ENCODE peak calls at places on chromosomes 13 and 19, in six cellular contexts. One of them, this sample, is unnamed.

GRCh38 chr19:14814982-14815381 is 20.0 kb downstream of the OR7A5 start:
- DNase-seq in body of pancreas: no peak
- DNase-seq in kidney epithelial cell: no peak
- DNase-seq in AG10803: no peak
- DNase-seq in HFFc6: no peak
- DNase-seq in breast epithelium: no peak
- DNase-seq in this sample: no peak

GRCh38 chr19:53285087-53285486 is 17.6 kb upstream of the VN1R4 start:
- DNase-seq in kidney epithelial cell: no peak
- DNase-seq in body of pancreas: no peak
- DNase-seq in AG10803: no peak
- DNase-seq in breast epithelium: no peak
- DNase-seq in HFFc6: no peak
- DNase-seq in this sample: no peak

GRCh38 chr19:39827216-39827615 is 6.7 kb downstream of the DYRK1B start:
- DNase-seq in body of pancreas: no peak
- DNase-seq in AG10803: no peak
- DNase-seq in kidney epithelial cell: no peak
- DNase-seq in HFFc6: no peak
- DNase-seq in breast epithelium: no peak
- DNase-seq in this sample: no peak

GRCh38 chr19:33638167-33639033 is 16.6 kb downstream of the CHST8 start:
- DNase-seq in body of pancreas: no peak
- DNase-seq in AG10803: no peak
- DNase-seq in breast epithelium: no peak
- DNase-seq in kidney epithelial cell: no peak
- DNase-seq in HFFc6: no peak
- DNase-seq in this sample: no peak

GRCh38 chr13:92136449-92137180 is 738.2 kb downstream of the GPC5 start:
- DNase-seq in body of pancreas: no peak
- DNase-seq in AG10803: no peak
- DNase-seq in HFFc6: no peak
- DNase-seq in kidney epithelial cell: peak; percentile 10
- DNase-seq in breast epithelium: no peak
- DNase-seq in this sample: no peak

GRCh38 chr13:103354189-103354588 is 288.0 kb upstream of the SLC10A2 start:
- DNase-seq in AG10803: no peak
- DNase-seq in HFFc6: no peak
- DNase-seq in body of pancreas: no peak
- DNase-seq in breast epithelium: no peak
- DNase-seq in kidney epithelial cell: no peak
- DNase-seq in this sample: no peak

GRCh38 chr19:34226036-34226435 is 28.3 kb upstream of the GARRE1 start:
- DNase-seq in HFFc6: no peak
- DNase-seq in breast epithelium: no peak
- DNase-seq in AG10803: no peak
- DNase-seq in kidney epithelial cell: no peak
- DNase-seq in body of pancreas: no peak
- DNase-seq in this sample: no peak

GRCh38 chr19:35872180-35872579 is 3.8 kb downstream of the APLP1 start:
- DNase-seq in breast epithelium: no peak
- DNase-seq in body of pancreas: no peak
- DNase-seq in AG10803: no peak
- DNase-seq in HFFc6: no peak
- DNase-seq in kidney epithelial cell: no peak
- DNase-seq in this sample: no peak

GRCh38 chr13:113667771-113668490 is 912 bp downstream of the GRK1 start:
- DNase-seq in AG10803: no peak
- DNase-seq in kidney epithelial cell: no peak
- DNase-seq in breast epithelium: peak; percentile 43
- DNase-seq in body of pancreas: peak; percentile 7
- DNase-seq in HFFc6: no peak
- DNase-seq in this sample: no peak

GRCh38 chr13:41196620-41197019 is 2.3 kb upstream of the KBTBD7 start:
- DNase-seq in breast epithelium: no peak
- DNase-seq in kidney epithelial cell: no peak
- DNase-seq in HFFc6: no peak
- DNase-seq in body of pancreas: no peak
- DNase-seq in AG10803: no peak
- DNase-seq in this sample: no peak

GRCh38 chr13:92767468-92767867 is 459.1 kb upstream of the GPC6 start:
- DNase-seq in body of pancreas: no peak
- DNase-seq in breast epithelium: no peak
- DNase-seq in AG10803: no peak
- DNase-seq in HFFc6: no peak
- DNase-seq in kidney epithelial cell: no peak
- DNase-seq in this sample: no peak

GRCh38 chr19:31126236-31126635 is 223.0 kb downstream of the TSHZ3 start:
- DNase-seq in breast epithelium: no peak
- DNase-seq in kidney epithelial cell: no peak
- DNase-seq in AG10803: no peak
- DNase-seq in HFFc6: no peak
- DNase-seq in body of pancreas: no peak
- DNase-seq in this sample: no peak

GRCh38 chr19:11321206-11322126 is 18.0 kb downstream of the RAB3D start:
- DNase-seq in HFFc6: no peak
- DNase-seq in AG10803: no peak
- DNase-seq in body of pancreas: no peak
- DNase-seq in kidney epithelial cell: no peak
- DNase-seq in breast epithelium: no peak
- DNase-seq in this sample: no peak

GRCh38 chr13:72696590-72696989 is 30.8 kb downstream of the MZT1 start:
- DNase-seq in breast epithelium: no peak
- DNase-seq in kidney epithelial cell: no peak
- DNase-seq in body of pancreas: no peak
- DNase-seq in AG10803: peak; percentile 6
- DNase-seq in HFFc6: peak; percentile 8
- DNase-seq in this sample: no peak

GRCh38 chr13:23561261-23561660 is 9.0 kb upstream of the TNFRSF19 start:
- DNase-seq in body of pancreas: no peak
- DNase-seq in breast epithelium: no peak
- DNase-seq in kidney epithelial cell: no peak
- DNase-seq in HFFc6: no peak
- DNase-seq in AG10803: no peak
- DNase-seq in this sample: no peak

GRCh38 chr13:113129480-113129879 is 6.9 kb downstream of the F10 start:
- DNase-seq in AG10803: no peak
- DNase-seq in HFFc6: no peak
- DNase-seq in body of pancreas: no peak
- DNase-seq in breast epithelium: peak; percentile 19
- DNase-seq in kidney epithelial cell: no peak
- DNase-seq in this sample: no peak

GRCh38 chr13:98974053-98974452 is 3.8 kb downstream of the DOCK9 start:
- DNase-seq in breast epithelium: no peak
- DNase-seq in body of pancreas: no peak
- DNase-seq in AG10803: no peak
- DNase-seq in HFFc6: no peak
- DNase-seq in kidney epithelial cell: no peak
- DNase-seq in this sample: no peak

GRCh38 chr13:20101467-20102316 is 59.2 kb downstream of the GJA3 start:
- DNase-seq in AG10803: no peak
- DNase-seq in kidney epithelial cell: no peak
- DNase-seq in body of pancreas: no peak
- DNase-seq in HFFc6: no peak
- DNase-seq in breast epithelium: no peak
- DNase-seq in this sample: no peak

GRCh38 chr13:29849071-29849541 is 1.3 kb downstream of the UBL3 start:
- DNase-seq in AG10803: peak; percentile 22
- DNase-seq in breast epithelium: no peak
- DNase-seq in body of pancreas: no peak
- DNase-seq in kidney epithelial cell: no peak
- DNase-seq in HFFc6: no peak
- DNase-seq in this sample: no peak

GRCh38 chr13:29847501-29847983 is 2.9 kb downstream of the UBL3 start:
- DNase-seq in HFFc6: peak; percentile 56
- DNase-seq in kidney epithelial cell: no peak
- DNase-seq in AG10803: peak; percentile 56
- DNase-seq in body of pancreas: peak; percentile 31
- DNase-seq in breast epithelium: no peak
- DNase-seq in this sample: no peak

GRCh38 chr13:29844441-29844840 is 6.0 kb downstream of the UBL3 start:
- DNase-seq in HFFc6: peak; percentile 48
- DNase-seq in body of pancreas: no peak
- DNase-seq in kidney epithelial cell: no peak
- DNase-seq in breast epithelium: no peak
- DNase-seq in AG10803: peak; percentile 36
- DNase-seq in this sample: no peak

GRCh38 chr13:29846475-29847256 is 3.8 kb downstream of the UBL3 start:
- DNase-seq in HFFc6: no peak
- DNase-seq in kidney epithelial cell: no peak
- DNase-seq in body of pancreas: no peak
- DNase-seq in AG10803: no peak
- DNase-seq in breast epithelium: no peak
- DNase-seq in this sample: no peak

DNA sequence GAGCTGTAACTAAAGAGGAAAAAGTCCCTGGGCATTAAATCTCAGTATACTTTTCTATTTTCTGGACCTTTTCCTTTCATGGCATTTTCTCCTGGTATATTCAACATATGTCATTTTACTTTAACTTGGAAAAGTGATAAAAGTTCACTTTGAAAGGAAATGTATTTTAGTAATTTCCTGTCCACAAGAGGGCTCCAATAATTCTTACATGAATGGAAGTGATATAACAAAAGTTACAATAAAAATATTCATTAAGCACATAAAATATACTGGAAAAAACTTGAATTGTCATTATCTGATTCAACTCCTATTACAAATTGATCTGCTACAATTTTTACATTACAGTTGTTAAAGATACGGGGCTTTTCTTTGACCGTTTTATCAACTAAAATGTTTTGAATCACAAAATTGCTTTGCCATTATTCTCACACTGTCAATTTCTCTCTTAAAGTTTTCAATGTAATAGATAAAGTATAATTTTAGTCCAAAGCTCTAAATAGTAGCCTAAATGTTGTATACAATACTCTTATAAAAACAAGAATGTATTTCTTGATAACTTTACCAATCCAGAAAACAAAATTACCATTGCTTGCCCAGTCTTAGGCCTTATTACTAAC is 4.9 kb downstream of the UBL3 start:
- DNase-seq in AG10803: peak; percentile 28
- DNase-seq in breast epithelium: no peak
- DNase-seq in body of pancreas: no peak
- DNase-seq in HFFc6: no peak
- DNase-seq in kidney epithelial cell: no peak
- DNase-seq in this sample: no peak
- TF ChIP-seq CTCF in AG10803: peak; percentile 51
- TF ChIP-seq CTCF in breast epithelium: peak; percentile 29
- TF ChIP-seq CTCF in body of pancreas: peak; percentile 52
- TF ChIP-seq CTCF in HFFc6: peak; percentile 80
- TF ChIP-seq CTCF in kidney epithelial cell: peak; percentile 23
- TF ChIP-seq CTCF in this sample: peak; percentile 25

GRCh38 chr19:42290523-42291436 is 11.2 kb upstream of the PRR19 start:
- DNase-seq in breast epithelium: no peak
- DNase-seq in HFFc6: no peak
- DNase-seq in AG10803: no peak
- DNase-seq in kidney epithelial cell: no peak
- DNase-seq in body of pancreas: no peak
- DNase-seq in this sample: no peak
- TF ChIP-seq CTCF in breast epithelium: peak; percentile 32
- TF ChIP-seq CTCF in HFFc6: peak; percentile 82
- TF ChIP-seq CTCF in AG10803: peak; percentile 43
- TF ChIP-seq CTCF in kidney epithelial cell: peak; percentile 78
- TF ChIP-seq CTCF in body of pancreas: peak; percentile 21
- TF ChIP-seq CTCF in this sample: peak; percentile 68

GRCh38 chr19:17215125-17215971 is at the start of gene USE1:
- DNase-seq in HFFc6: peak; percentile 76
- DNase-seq in breast epithelium: peak; percentile 91
- DNase-seq in kidney epithelial cell: peak; percentile 67
- DNase-seq in AG10803: peak; percentile 93
- DNase-seq in body of pancreas: peak; percentile 93
- DNase-seq in this sample: peak; percentile 64

GRCh38 chr19:17213334-17213733 is 1.8 kb upstream of the USE1 start:
- DNase-seq in HFFc6: no peak
- DNase-seq in body of pancreas: no peak
- DNase-seq in breast epithelium: no peak
- DNase-seq in AG10803: no peak
- DNase-seq in kidney epithelial cell: no peak
- DNase-seq in this sample: no peak

GRCh38 chr19:17211547-17212446 is 3.4 kb upstream of the USE1 start:
- DNase-seq in AG10803: no peak
- DNase-seq in body of pancreas: no peak
- DNase-seq in HFFc6: no peak
- DNase-seq in kidney epithelial cell: no peak
- DNase-seq in breast epithelium: no peak
- DNase-seq in this sample: no peak

GRCh38 chr19:17216058-17216670 is 1.0 kb downstream of the USE1 start:
- DNase-seq in body of pancreas: no peak
- DNase-seq in kidney epithelial cell: no peak
- DNase-seq in breast epithelium: no peak
- DNase-seq in HFFc6: no peak
- DNase-seq in AG10803: no peak
- DNase-seq in this sample: no peak

GRCh38 chr19:17214531-17215124 is 529 bp upstream of the USE1 start:
- DNase-seq in HFFc6: no peak
- DNase-seq in breast epithelium: no peak
- DNase-seq in AG10803: no peak
- DNase-seq in body of pancreas: no peak
- DNase-seq in kidney epithelial cell: no peak
- DNase-seq in this sample: no peak
- TF ChIP-seq CTCF in HFFc6: no peak
- TF ChIP-seq CTCF in breast epithelium: no peak
- TF ChIP-seq CTCF in AG10803: no peak
- TF ChIP-seq CTCF in body of pancreas: no peak
- TF ChIP-seq CTCF in kidney epithelial cell: no peak
- TF ChIP-seq CTCF in this sample: no peak

GRCh38 chr19:42064432-42064831 is 5.6 kb downstream of the GRIK5 start:
- DNase-seq in kidney epithelial cell: no peak
- DNase-seq in HFFc6: no peak
- DNase-seq in AG10803: no peak
- DNase-seq in breast epithelium: no peak
- DNase-seq in body of pancreas: no peak
- DNase-seq in this sample: no peak

GRCh38 chr19:42065511-42065910 is 4.5 kb downstream of the GRIK5 start:
- DNase-seq in breast epithelium: no peak
- DNase-seq in body of pancreas: no peak
- DNase-seq in kidney epithelial cell: no peak
- DNase-seq in AG10803: no peak
- DNase-seq in HFFc6: no peak
- DNase-seq in this sample: no peak

GRCh38 chr19:42067315-42067888 is 2.6 kb downstream of the GRIK5 start:
- DNase-seq in HFFc6: no peak
- DNase-seq in breast epithelium: no peak
- DNase-seq in AG10803: no peak
- DNase-seq in kidney epithelial cell: no peak
- DNase-seq in body of pancreas: no peak
- DNase-seq in this sample: no peak

GRCh38 chr19:42066075-42066754 is 3.8 kb downstream of the GRIK5 start:
- DNase-seq in body of pancreas: no peak
- DNase-seq in breast epithelium: no peak
- DNase-seq in HFFc6: no peak
- DNase-seq in AG10803: no peak
- DNase-seq in kidney epithelial cell: no peak
- DNase-seq in this sample: no peak

DNA sequence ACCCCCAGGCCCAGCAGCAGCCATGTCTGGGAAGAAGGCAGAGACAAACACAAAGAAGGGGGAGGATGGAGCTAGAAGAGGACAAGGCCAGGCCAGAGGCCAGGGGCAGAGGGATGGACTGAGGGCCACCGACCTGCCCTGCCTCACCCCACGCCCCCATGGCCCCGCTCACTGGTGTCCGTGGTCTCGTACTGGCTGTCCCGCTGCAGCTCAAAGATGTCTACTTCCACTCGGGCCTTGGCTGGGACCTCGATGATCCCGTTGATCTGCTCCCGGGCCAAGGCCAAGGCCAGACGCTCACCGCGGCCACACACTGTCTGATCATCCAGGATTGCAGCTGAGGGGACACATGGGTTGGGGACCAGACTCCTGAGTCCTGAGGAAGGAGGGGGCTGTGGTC is 5.0 kb downstream of the GRIK5 start:
- DNase-seq in body of pancreas: no peak
- DNase-seq in breast epithelium: no peak
- DNase-seq in kidney epithelial cell: no peak
- DNase-seq in HFFc6: no peak
- DNase-seq in AG10803: no peak
- DNase-seq in this sample: no peak
- TF ChIP-seq CTCF in body of pancreas: no peak
- TF ChIP-seq CTCF in breast epithelium: no peak
- TF ChIP-seq CTCF in kidney epithelial cell: no peak
- TF ChIP-seq CTCF in HFFc6: no peak
- TF ChIP-seq CTCF in AG10803: no peak
- TF ChIP-seq CTCF in this sample: no peak